ENCODE peak calls at places on chromosomes 12 and 14, in seven cellular contexts. U is fibroblast of the aortic adventitia, Y is cardiac muscle cell, G is ovary, O is colonic mucosa, C is choroid plexus epithelial cell, B is A549. F is an unnamed sample.
A peak's percentile ranks its signal among the peaks of the same experiment; 100 is the strongest.

GRCh38 chr12:132218915-132219314 is 74.7 kb downstream of the NOC4L start:
- DNase-seq in U (no peak), Y (peak; percentile 42), G (no peak), O (no peak), C (peak; percentile 14), B (peak; percentile 68), F (peak; percentile 93)

GRCh38 chr12:49998453-49998852 is 25.7 kb downstream of the AQP6 start:
- DNase-seq in U (no peak), Y (no peak), G (no peak), O (no peak), C (no peak), B (no peak), F (peak; percentile 59)

GRCh38 chr12:112782250-112782649 is 9.3 kb upstream of the RPH3A start:
- DNase-seq in U (no peak), Y (no peak), G (no peak), O (no peak), C (no peak), B (no peak), F (no peak)

GRCh38 chr14:69042309-69043006 is 63.4 kb upstream of the ACTN1 start:
- DNase-seq in U (no peak), Y (no peak), G (no peak), O (no peak), C (no peak), B (no peak), F (no peak)

GRCh38 chr12:64696065-64696741 is 63.0 kb downstream of the GNS start:
- DNase-seq in U (peak; percentile 74), Y (peak; percentile 46), G (no peak), O (no peak), C (peak; percentile 62), B (peak; percentile 42), F (no peak)

GRCh38 chr12:43766291-43766690 is 7.5 kb downstream of the IRAK4 start:
- DNase-seq in U (peak; percentile 12), Y (no peak), G (no peak), O (no peak), C (peak; percentile 57), B (no peak), F (no peak)

GRCh38 chr12:121804417-121805111 is 755 bp downstream of the SETD1B start:
- DNase-seq in U (no peak), Y (peak; percentile 45), G (peak; percentile 41), O (peak; percentile 57), C (no peak), B (no peak), F (peak; percentile 77)

GRCh38 chr14:47435331-47435965 is 240.0 kb downstream of the MDGA2 start:
- DNase-seq in U (no peak), Y (no peak), G (no peak), O (no peak), C (no peak), B (no peak), F (no peak)

GRCh38 chr12:56581418-56582145 is 48.5 kb downstream of the BAZ2A start:
- DNase-seq in U (no peak), Y (no peak), G (peak; percentile 81), O (no peak), C (peak; percentile 40), B (no peak), F (no peak)

GRCh38 chr12:108518716-108519496 is 3.8 kb downstream of the FICD start:
- DNase-seq in U (no peak), Y (no peak), G (no peak), O (no peak), C (no peak), B (no peak), F (peak; percentile 53)

GRCh38 chr12:112514926-112515642 is 96.3 kb downstream of the PTPN11 start:
- DNase-seq in U (no peak), Y (no peak), G (no peak), O (no peak), C (no peak), B (no peak), F (no peak)

GRCh38 chr12:12265571-12266388 is 1.1 kb downstream of the LRP6 start:
- DNase-seq in U (peak; percentile 73), Y (peak; percentile 56), G (no peak), O (peak; percentile 37), C (peak; percentile 70), B (no peak), F (peak; percentile 57)

GRCh38 chr14:67644428-67644827 is 24.7 kb downstream of the ARG2 start:
- DNase-seq in U (peak; percentile 46), Y (no peak), G (no peak), O (no peak), C (peak; percentile 67), B (no peak), F (no peak)

GRCh38 chr12:51127050-51127729 is 43.8 kb upstream of the CSRNP2 start:
- DNase-seq in U (peak; percentile 29), Y (no peak), G (no peak), O (no peak), C (peak; percentile 60), B (no peak), F (no peak)

GRCh38 chr14:57364659-57365450 is 25.5 kb upstream of the NAA30 start:
- DNase-seq in U (no peak), Y (no peak), G (no peak), O (no peak), C (no peak), B (no peak), F (peak; percentile 83)

GRCh38 chr12:64551676-64552075 is 58.6 kb upstream of the RASSF3 start:
- DNase-seq in U (peak; percentile 42), Y (no peak), G (no peak), O (no peak), C (peak; percentile 33), B (no peak), F (no peak)

GRCh38 chr12:75130811-75131210 is 78.8 kb downstream of the KCNC2 start:
- DNase-seq in U (no peak), Y (no peak), G (no peak), O (no peak), C (no peak), B (no peak), F (no peak)

GRCh38 chr12:113391650-113392340 is 11.9 kb downstream of the SDS start:
- DNase-seq in U (no peak), Y (no peak), G (no peak), O (no peak), C (no peak), B (no peak), F (no peak)

GRCh38 chr14:66359500-66359899 is 126.7 kb upstream of the CCDC196 start:
- DNase-seq in U (peak; percentile 81), Y (peak; percentile 77), G (no peak), O (no peak), C (peak; percentile 88), B (peak; percentile 41), F (no peak)

GRCh38 chr12:5648692-5649338 is 216.9 kb downstream of the NTF3 start:
- DNase-seq in U (no peak), Y (peak; percentile 78), G (no peak), O (peak; percentile 21), C (peak; percentile 4), B (no peak), F (peak; percentile 86)

GRCh38 chr12:47832263-47832933 is 12.7 kb upstream of the HDAC7 start:
- DNase-seq in U (no peak), Y (no peak), G (no peak), O (no peak), C (no peak), B (no peak), F (no peak)

GRCh38 chr14:103141117-103141796 is 18.0 kb downstream of the TNFAIP2 start:
- DNase-seq in U (peak; percentile 58), Y (peak; percentile 60), G (no peak), O (peak; percentile 53), C (peak; percentile 61), B (peak; percentile 71), F (peak; percentile 94)

GRCh38 chr12:116919247-116919671 is 8.5 kb downstream of the FBXW8 start:
- DNase-seq in U (no peak), Y (no peak), G (no peak), O (peak; percentile 63), C (no peak), B (no peak), F (no peak)

DNA sequence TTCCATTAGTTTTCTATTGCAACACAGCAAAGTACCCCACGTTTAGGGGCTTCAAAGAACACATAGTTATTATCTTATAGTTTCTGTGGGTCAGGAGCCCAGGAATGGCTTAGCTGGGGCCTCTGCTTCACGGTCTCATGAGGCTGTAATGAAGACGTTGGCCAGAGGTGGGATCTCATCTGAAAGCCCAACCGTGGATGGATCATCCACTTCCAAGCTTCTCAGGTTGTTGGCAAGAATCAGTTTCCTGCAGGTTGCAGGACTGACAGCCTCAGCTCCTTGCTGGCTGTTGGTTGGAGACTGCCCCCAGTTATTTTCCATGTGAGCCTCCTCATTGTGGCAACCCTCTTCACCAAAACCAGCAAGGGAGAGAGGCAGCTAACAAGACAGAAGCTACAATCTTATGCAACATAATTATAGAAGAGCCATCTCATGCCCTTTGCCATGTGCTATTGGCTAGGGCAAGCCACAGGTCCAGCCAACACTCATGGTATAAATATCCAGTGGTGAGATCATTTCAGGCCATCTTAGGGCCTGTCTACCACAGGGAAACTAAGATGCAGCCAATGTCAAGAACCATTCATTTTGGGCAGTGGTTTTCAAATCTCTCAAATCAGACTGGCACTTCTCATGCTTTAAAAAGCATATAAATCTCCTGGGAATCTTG is 452.4 kb downstream of the MED13L start:
- DNase-seq in U (no peak), Y (no peak), G (no peak), O (no peak), C (no peak), B (no peak), F (peak; percentile 55)
- TF ChIP-seq CTCF in U (no peak), Y (no peak), G (no peak), O (no peak), C (no peak), B (no peak), F (no peak)

GRCh38 chr12:82426586-82426985 is 68.3 kb downstream of the METTL25 start:
- DNase-seq in U (no peak), Y (no peak), G (no peak), O (no peak), C (no peak), B (no peak), F (peak; percentile 56)
- H3K4me3 ChIP-seq in U (no peak overlapping the region), Y (no peak overlapping the region), G (no peak overlapping the region), O (no peak overlapping the region), C (no peak overlapping the region), B (no peak overlapping the region), F (no peak overlapping the region)

DNA sequence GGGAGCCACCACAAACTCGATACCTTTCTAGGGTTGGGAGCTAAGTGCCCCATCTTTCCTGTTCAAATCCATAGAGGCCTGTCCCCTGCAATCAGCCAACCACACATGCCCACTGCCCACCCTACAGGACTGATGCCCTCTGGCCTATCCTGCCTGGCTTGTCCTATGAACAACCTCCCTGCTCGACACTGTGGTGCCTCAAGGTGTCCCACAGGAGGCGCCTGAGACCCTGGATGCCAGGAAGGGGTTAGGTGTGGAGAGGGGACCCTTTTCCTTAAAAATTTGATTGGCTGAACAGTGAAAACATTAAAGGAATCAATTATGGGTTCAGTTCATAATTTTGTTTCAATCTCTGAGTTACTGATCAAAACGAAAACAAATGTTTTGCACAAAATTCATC is 97.3 kb upstream of the FZD10 start:
- DNase-seq in U (no peak), Y (no peak), G (no peak), O (no peak), C (no peak), B (no peak), F (peak; percentile 81)
- TF ChIP-seq CTCF in U (no peak), Y (no peak), G (no peak), O (no peak), C (no peak), B (no peak), F (peak; percentile 76)

DNA sequence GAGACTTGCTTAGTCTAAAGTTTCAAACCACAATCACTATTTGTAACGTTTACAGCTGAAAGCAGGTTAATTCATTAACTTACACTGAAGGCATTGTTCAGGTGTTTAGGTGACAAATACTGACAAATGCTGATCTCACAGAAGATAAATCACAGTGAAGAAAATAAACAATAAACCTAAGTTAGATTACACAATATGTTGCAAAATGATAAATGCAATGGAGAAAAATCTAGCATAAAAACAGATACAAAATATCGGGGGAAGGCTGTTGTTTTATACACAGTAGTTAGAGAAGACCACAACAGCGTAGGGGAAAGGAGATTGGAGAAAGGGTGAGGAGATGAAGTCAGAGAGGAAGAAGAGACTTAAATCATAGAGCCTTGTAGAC is 3.0 kb downstream of the SCAF11 start:
- DNase-seq in U (no peak), Y (no peak), G (no peak), O (no peak), C (no peak), B (no peak), F (no peak)
- H3K4me3 ChIP-seq in U (peak overlapping the region; percentile 22), Y (peak overlapping the region; percentile 8), G (no peak overlapping the region), O (no peak overlapping the region), C (no peak overlapping the region), B (no peak overlapping the region), F (peak overlapping the region; percentile 94)